ENCODE peak calls at places on chromosomes 16 and 17, in five cellular contexts. B is cardiac muscle cell, U is mesenchymal stem cell, C is endodermal cell, D is RWPE2. W is an unnamed sample. For H3K36me3, the result is how much of the 10 kb centered on the place peaks cover.

GRCh38 chr16:88978608-88979346 is 1.8 kb upstream of the CBFA2T3 start:
- DNase-seq in B (no peak), U (no peak), C (no peak), D (no peak), W (no peak)

GRCh38 chr17:34628883-34629282 is 49.5 kb downstream of the TMEM132E start:
- DNase-seq in B (no peak), U (no peak), C (no peak), D (no peak), W (no peak)

GRCh38 chr16:66365588-66365987 is 903 bp upstream of the CDH5 start:
- DNase-seq in B (peak), U (no peak), C (peak), D (no peak), W (no peak)

GRCh38 chr16:67296422-67296821 is 17.1 kb downstream of the PLEKHG4 start:
- DNase-seq in B (peak), U (peak), C (no peak), D (no peak), W (no peak)

GRCh38 chr16:11697319-11697718 is 29.1 kb downstream of the SNN start:
- DNase-seq in B (no peak), U (no peak), C (no peak), D (no peak), W (no peak)

GRCh38 chr17:38939987-38940386 is 14.6 kb downstream of the LASP1NB start:
- DNase-seq in B (no peak), U (no peak), C (no peak), D (no peak), W (no peak)

GRCh38 chr16:11848842-11849241 is 2.5 kb downstream of the RSL1D1 start:
- DNase-seq in B (peak), U (no peak), C (no peak), D (no peak), W (no peak)

GRCh38 chr17:8912060-8912981 is 44.8 kb upstream of the PIK3R6 start:
- DNase-seq in B (no peak), U (no peak), C (peak), D (no peak), W (no peak)

GRCh38 chr17:47980516-47980915 is 9.6 kb downstream of the CDK5RAP3 start:
- DNase-seq in B (no peak), U (no peak), C (no peak), D (no peak), W (no peak)

GRCh38 chr17:72090108-72090507 is 30.7 kb upstream of the SOX9 start:
- DNase-seq in B (peak), U (peak), C (peak), D (no peak), W (no peak)

GRCh38 chr17:77841742-77842141 is 116.8 kb upstream of the TNRC6C start:
- DNase-seq in B (no peak), U (no peak), C (no peak), D (no peak), W (no peak)

GRCh38 chr17:2202996-2203575 is 100.5 kb downstream of the SMG6 start:
- DNase-seq in B (no peak), U (no peak), C (no peak), D (no peak), W (no peak)

GRCh38 chr16:86725401-86725800 is 147.1 kb downstream of the FOXL1 start:
- DNase-seq in B (no peak), U (no peak), C (no peak), D (no peak), W (no peak)

GRCh38 chr17:63369233-63369632 is 76.9 kb downstream of the CYB561 start:
- DNase-seq in B (peak), U (peak), C (no peak), D (no peak), W (no peak)

GRCh38 chr16:19382084-19382801 is 35.4 kb upstream of the TMC5 start:
- DNase-seq in B (no peak), U (no peak), C (no peak), D (no peak), W (no peak)

GRCh38 chr17:66654764-66655163 is 180.2 kb upstream of the CACNG5 start:
- DNase-seq in B (no peak), U (no peak), C (no peak), D (no peak), W (no peak)

GRCh38 chr17:1920948-1921351 is 91.1 kb downstream of the RPA1 start:
- DNase-seq in B (no peak), U (no peak), C (no peak), D (no peak), W (no peak)

GRCh38 chr16:11139624-11140375 is 116.2 kb downstream of the SOCS1 start:
- DNase-seq in B (no peak), U (no peak), C (peak), D (no peak), W (no peak)

GRCh38 chr16:85720319-85720637 is 30.6 kb downstream of the C16orf74 start:
- DNase-seq in B (no peak), U (no peak), C (no peak), D (peak), W (no peak)

GRCh38 chr16:11526921-11527320 is 59.8 kb downstream of the LITAF start:
- DNase-seq in B (no peak), U (no peak), C (peak), D (no peak), W (no peak)

GRCh38 chr16:15498427-15499175 is 64.2 kb downstream of the BMERB1 start:
- DNase-seq in B (peak), U (peak), C (no peak), D (no peak), W (no peak)

GRCh38 chr17:64095144-64095882 is 34.6 kb downstream of the ERN1 start:
- DNase-seq in B (no peak), U (no peak), C (no peak), D (no peak), W (no peak)

GRCh38 chr16:49674255-49674980 is 181.5 kb downstream of the ZNF423 start:
- DNase-seq in B (no peak), U (no peak), C (no peak), D (no peak), W (no peak)

GRCh38 chr17:41768682-41769288 is 17.7 kb downstream of the JUP start:
- DNase-seq in B (no peak), U (no peak), C (no peak), D (no peak), W (no peak)

GRCh38 chr17:78898075-78898836 is 4.7 kb downstream of the CEP295NL start:
- DNase-seq in B (no peak), U (no peak), C (no peak), D (no peak), W (no peak)

GRCh38 chr17:66348605-66349165 is 46.3 kb downstream of the PRKCA start:
- DNase-seq in B (peak), U (peak), C (no peak), D (no peak), W (peak)

GRCh38 chr17:80071116-80071980 is 30.0 kb upstream of the GAA start:
- DNase-seq in B (peak), U (no peak), C (no peak), D (no peak), W (no peak)

GRCh38 chr16:14377326-14377725 is 252.7 kb downstream of the PARN start:
- DNase-seq in B (no peak), U (no peak), C (no peak), D (no peak), W (no peak)

GRCh38 chr16:86928517-86929148 is 350.3 kb downstream of the FOXL1 start:
- DNase-seq in B (peak), U (peak), C (no peak), D (no peak), W (no peak)

GRCh38 chr17:40021471-40021961 is 6.3 kb downstream of the CSF3 start:
- DNase-seq in B (peak), U (peak), C (no peak), D (peak), W (no peak)

GRCh38 chr17:44004761-44005526 is 522 bp downstream of the NAGS start:
- DNase-seq in B (no peak), U (no peak), C (peak), D (no peak), W (no peak)

GRCh38 chr16:67723940-67724339 is 4.8 kb upstream of the GFOD2 start:
- DNase-seq in B (no peak), U (no peak), C (no peak), D (no peak), W (no peak)

GRCh38 chr16:87855852-87856715 is 13.2 kb downstream of the SLC7A5 start:
- DNase-seq in B (peak), U (peak), C (no peak), D (peak), W (no peak)

GRCh38 chr16:89489040-89489721 is 1.2 kb downstream of the ANKRD11 start:
- DNase-seq in B (peak), U (peak), C (peak), D (peak), W (peak)

GRCh38 chr16:2825049-2825742 is 4.9 kb upstream of the ZG16B start:
- DNase-seq in B (no peak), U (no peak), C (peak), D (peak), W (no peak)

GRCh38 chr16:50037791-50038190 is 12.8 kb downstream of the CNEP1R1 start:
- DNase-seq in B (peak), U (peak), C (no peak), D (no peak), W (peak)

GRCh38 chr17:77098884-77099545 is 41.8 kb upstream of the SEC14L1 start:
- DNase-seq in B (peak), U (peak), C (no peak), D (no peak), W (peak)

GRCh38 chr16:70653809-70654771 is 7.7 kb downstream of the IL34 start:
- DNase-seq in B (peak), U (peak), C (peak), D (peak), W (peak)
- H3K4me3 ChIP-seq in B (no peak), U (peak), C (no peak), D (no peak), W (peak)

GRCh38 chr17:75626496-75627038 is 6.7 kb upstream of the SMIM5 start:
- DNase-seq in B (no peak), U (no peak), C (no peak), D (no peak), W (no peak)
- H3K36me3 ChIP-seq in B (under half), U (under half), C (under half), D (under half), W (under half)

GRCh38 chr17:6913608-6914443 is 82.0 kb upstream of the ALOX12 start:
- DNase-seq in B (peak), U (peak), C (peak), D (no peak), W (peak)
- H3K4me3 ChIP-seq in B (no peak), U (peak), C (no peak), D (peak), W (peak)

GRCh38 chr17:21017256-21017655 is 25.6 kb downstream of the USP22 start:
- DNase-seq in B (no peak), U (no peak), C (no peak), D (no peak), W (no peak)

GRCh38 chr17:21013983-21014382 is 28.8 kb downstream of the USP22 start:
- DNase-seq in B (no peak), U (no peak), C (no peak), D (no peak), W (no peak)

GRCh38 chr17:21016826-21017225 is 26.0 kb downstream of the USP22 start:
- DNase-seq in B (no peak), U (no peak), C (no peak), D (no peak), W (no peak)

GRCh38 chr17:21014498-21014897 is 28.3 kb downstream of the USP22 start:
- DNase-seq in B (no peak), U (no peak), C (no peak), D (no peak), W (no peak)

GRCh38 chr17:21015564-21015963 is 27.2 kb downstream of the USP22 start:
- DNase-seq in B (no peak), U (no peak), C (no peak), D (no peak), W (no peak)
- H3K36me3 ChIP-seq in B (half or more), U (half or more), C (half or more), D (half or more), W (half or more)

GRCh38 chr17:81390029-81390428 is 5.2 kb upstream of the BAHCC1 start:
- DNase-seq in B (no peak), U (no peak), C (no peak), D (no peak), W (no peak)

GRCh38 chr17:81387235-81388060 is 7.8 kb upstream of the BAHCC1 start:
- DNase-seq in B (peak), U (peak), C (peak), D (no peak), W (peak)

GRCh38 chr17:81389585-81389984 is 5.7 kb upstream of the BAHCC1 start:
- DNase-seq in B (no peak), U (no peak), C (no peak), D (no peak), W (no peak)

GRCh38 chr17:81388091-81388611 is 7.1 kb upstream of the BAHCC1 start:
- DNase-seq in B (no peak), U (no peak), C (peak), D (no peak), W (no peak)

GRCh38 chr17:81388612-81389367 is 6.5 kb upstream of the BAHCC1 start:
- DNase-seq in B (no peak), U (peak), C (peak), D (no peak), W (no peak)
- H3K4me3 ChIP-seq in B (no peak), U (peak), C (no peak), D (no peak), W (no peak)

GRCh38 chr16:75406943-75407342 is 26.4 kb downstream of the CFDP1 start:
- DNase-seq in B (no peak), U (no peak), C (no peak), D (no peak), W (no peak)
- H3K36me3 ChIP-seq in B (under half), U (under half), C (half or more), D (half or more), W (under half)

W was measured in A673.